ENCODE peak calls at places on chromosomes 13 and 19, in four cellular contexts. S is neural progenitor cell, T is MCF 10A, K is tibial nerve. X is an unnamed sample.

GRCh38 chr13:57253551-57253950 is 86.6 kb downstream of the PRR20E start:
- DNase-seq in S (no peak), T (no peak), K (no peak), X (no peak)

GRCh38 chr13:100597253-100597652 is 8.7 kb upstream of the GGACT start:
- DNase-seq in S (no peak), T (no peak), K (no peak), X (no peak)

GRCh38 chr19:30087381-30088138 is 145.5 kb downstream of the URI1 start:
- DNase-seq in S (no peak), T (no peak), K (no peak), X (no peak)

GRCh38 chr13:80408270-80408669 is 67.3 kb upstream of the SPRY2 start:
- DNase-seq in S (no peak), T (no peak), K (no peak), X (no peak)

GRCh38 chr13:28582225-28582891 is 76.6 kb upstream of the POMP start:
- DNase-seq in S (no peak), T (no peak), K (no peak), X (no peak)

GRCh38 chr13:114080739-114081561 is 51.5 kb downstream of the RASA3 start:
- DNase-seq in S (no peak), T (no peak), K (peak), X (no peak)

GRCh38 chr19:33175886-33176669 is 18.1 kb upstream of the LRP3 start:
- DNase-seq in S (peak), T (no peak), K (no peak), X (no peak)

GRCh38 chr13:109672545-109672944 is 113.8 kb downstream of the IRS2 start:
- DNase-seq in S (peak), T (no peak), K (no peak), X (no peak)

GRCh38 chr13:106105153-106105552 is 430.3 kb downstream of the EFNB2 start:
- DNase-seq in S (no peak), T (peak), K (no peak), X (no peak)

GRCh38 chr19:1245884-1246816 is 2.2 kb upstream of the MIDN start:
- DNase-seq in S (peak), T (no peak), K (no peak), X (no peak)

GRCh38 chr13:49641810-49642291 is 13.5 kb downstream of the ARL11 start:
- DNase-seq in S (no peak), T (peak), K (peak), X (no peak)

GRCh38 chr13:99548448-99548847 is 47.2 kb downstream of the TM9SF2 start:
- DNase-seq in S (no peak), T (no peak), K (no peak), X (no peak)

GRCh38 chr19:6417713-6418561 is 6.7 kb downstream of the KHSRP start:
- DNase-seq in S (peak), T (peak), K (no peak), X (no peak)

GRCh38 chr13:113393572-113394503 is 29.9 kb upstream of the GRTP1 start:
- DNase-seq in S (peak), T (peak), K (peak), X (peak)

GRCh38 chr19:39671739-39672363 is 16.1 kb downstream of the LGALS16 start:
- DNase-seq in S (peak), T (peak), K (no peak), X (no peak)

GRCh38 chr13:52779028-52779612 is 39.5 kb upstream of the CNMD start:
- DNase-seq in S (peak), T (peak), K (no peak), X (no peak)

GRCh38 chr19:47433121-47433520 is 13.8 kb upstream of the MEIS3 start:
- DNase-seq in S (no peak), T (no peak), K (no peak), X (no peak)

GRCh38 chr13:93727301-93728141 is 500.9 kb downstream of the GPC6 start:
- DNase-seq in S (no peak), T (peak), K (no peak), X (no peak)

GRCh38 chr13:113152894-113153809 is 5.3 kb upstream of the PROZ start:
- DNase-seq in S (peak), T (no peak), K (peak), X (peak)

GRCh38 chr13:40315416-40316064 is 350.9 kb downstream of the FOXO1 start:
- DNase-seq in S (no peak), T (peak), K (no peak), X (no peak)

GRCh38 chr19:40398417-40399056 is 8.6 kb upstream of the HIPK4 start:
- DNase-seq in S (peak), T (no peak), K (no peak), X (no peak)

GRCh38 chr19:418761-419632 is 10.1 kb upstream of the C2CD4C start:
- DNase-seq in S (no peak), T (no peak), K (no peak), X (no peak)

GRCh38 chr19:1007399-1007745 is 7.2 kb downstream of the GRIN3B start:
- DNase-seq in S (no peak), T (no peak), K (no peak), X (no peak)

DNA sequence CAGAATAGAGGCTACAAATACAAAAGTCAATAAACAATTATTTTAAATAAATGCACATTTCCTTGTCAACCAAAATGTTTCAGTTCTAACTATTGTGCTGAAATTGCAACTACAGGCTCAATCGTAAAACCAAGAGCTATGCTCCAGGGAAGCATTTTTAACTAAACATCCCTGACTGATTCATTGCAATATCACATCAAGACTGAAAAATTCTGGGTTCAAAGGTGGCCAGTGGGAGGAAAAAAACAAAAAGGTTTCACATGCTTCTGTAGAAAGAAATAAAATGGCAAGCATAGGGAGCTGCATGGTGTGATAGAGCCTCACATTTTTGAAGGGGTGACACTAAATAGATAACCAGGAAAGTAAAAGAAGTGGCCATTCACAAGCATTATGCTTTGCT is 862.8 kb downstream of the PCDH9 start:
- DNase-seq in S (no peak), T (no peak), K (no peak), X (no peak)
- TF ChIP-seq CTCF in S (no peak), T (no peak), K (no peak), X (no peak)

GRCh38 chr13:46553886-46554855 is 1.2 kb downstream of the LRCH1 start:
- DNase-seq in S (peak), T (peak), K (peak), X (peak)
- TF ChIP-seq CTCF in S (peak), T (no peak), K (peak), X (no peak)

DNA sequence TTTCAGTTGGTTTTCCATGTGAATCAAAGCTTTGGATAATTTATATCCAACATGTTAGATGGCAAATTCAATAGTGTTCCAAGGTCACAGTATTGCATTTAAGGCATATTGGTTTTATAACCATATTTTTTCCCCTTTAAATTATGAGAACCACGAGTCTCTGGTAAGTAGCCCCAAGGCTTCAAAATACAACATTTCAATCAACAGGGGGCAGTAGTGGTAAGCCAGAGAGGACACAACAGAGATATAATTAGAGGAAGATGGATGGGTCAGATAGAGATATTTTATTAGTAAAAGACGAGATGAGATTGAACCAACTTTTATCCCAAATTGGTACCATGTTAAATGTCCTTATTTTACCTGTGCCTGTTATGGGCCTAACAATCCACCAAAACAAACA is 53.1 kb downstream of the KL start:
- DNase-seq in S (no peak), T (peak), K (no peak), X (no peak)
- TF ChIP-seq CTCF in S (peak), T (no peak), K (no peak), X (peak)

GRCh38 chr13:32079586-32079985 is 48.0 kb downstream of the FRY start:
- DNase-seq in S (no peak), T (no peak), K (no peak), X (no peak)
- TF ChIP-seq CTCF in S (no peak), T (no peak), K (no peak), X (no peak)

GRCh38 chr13:98224557-98224956 is 47.5 kb upstream of the RNF113B start:
- DNase-seq in S (no peak), T (no peak), K (no peak), X (no peak)
- TF ChIP-seq CTCF in S (no peak), T (no peak), K (no peak), X (no peak)

DNA sequence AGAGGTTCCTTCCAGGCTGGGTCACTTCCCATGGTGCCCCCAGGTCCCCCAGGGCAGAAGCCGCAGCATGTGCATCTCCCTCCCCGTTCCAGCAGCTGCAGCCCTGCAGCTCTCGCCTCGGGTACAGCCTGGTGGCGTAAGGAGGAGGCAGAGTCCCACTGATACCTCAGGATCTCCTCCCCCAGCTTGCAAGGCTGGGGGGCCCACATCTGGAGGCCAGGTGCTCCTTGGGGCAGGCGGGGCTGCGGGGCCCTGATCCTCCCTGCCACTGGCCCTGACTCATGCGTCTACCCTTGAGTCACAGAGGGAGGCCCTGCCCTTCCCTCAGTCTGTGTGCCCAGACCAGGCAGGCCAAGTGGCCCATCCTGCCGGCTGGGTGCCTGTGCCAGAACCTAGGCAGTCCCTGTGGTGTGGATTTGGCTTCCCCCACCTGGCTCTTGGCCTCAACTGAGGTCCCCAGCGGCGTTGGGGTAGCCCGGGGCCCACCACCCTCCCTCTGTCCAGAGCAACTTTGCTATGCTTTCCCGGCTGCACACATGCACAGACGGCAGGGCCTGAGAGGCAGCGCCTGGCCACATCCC is 12.8 kb downstream of the YIPF2 start:
- DNase-seq in S (no peak), T (peak), K (peak), X (no peak)
- TF ChIP-seq CTCF in S (no peak), T (no peak), K (no peak), X (peak)

DNA sequence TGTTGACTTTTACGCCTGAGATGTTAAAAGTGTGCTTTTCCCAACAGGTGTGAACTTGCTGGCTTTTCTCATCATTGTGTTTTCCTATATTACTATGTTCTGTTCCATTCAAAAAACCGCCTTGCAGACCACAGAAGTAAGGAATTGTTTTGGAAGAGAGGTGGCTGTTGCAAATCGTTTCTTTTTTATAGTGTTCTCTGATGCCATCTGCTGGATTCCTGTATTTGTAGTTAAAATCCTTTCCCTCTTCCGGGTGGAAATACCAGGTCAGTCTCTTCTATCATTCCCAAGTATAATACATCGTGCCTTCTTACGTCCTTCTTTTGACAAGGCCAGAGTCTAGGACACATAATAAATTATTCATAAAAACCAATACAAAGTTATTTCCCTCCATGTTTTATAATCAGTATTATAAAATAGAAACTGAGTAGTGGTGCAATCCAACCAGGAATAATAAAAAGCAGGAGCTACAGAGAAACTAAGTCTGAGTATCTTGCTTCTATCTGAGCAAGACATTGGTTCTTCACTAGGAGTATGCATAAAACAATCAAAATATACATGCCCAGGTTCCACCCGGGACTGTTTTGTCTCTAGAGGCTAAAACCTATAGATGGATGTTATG is 57.9 kb downstream of the RXFP2 start:
- DNase-seq in S (peak), T (peak), K (no peak), X (no peak)
- TF ChIP-seq CTCF in S (peak), T (peak), K (peak), X (peak)

DNA sequence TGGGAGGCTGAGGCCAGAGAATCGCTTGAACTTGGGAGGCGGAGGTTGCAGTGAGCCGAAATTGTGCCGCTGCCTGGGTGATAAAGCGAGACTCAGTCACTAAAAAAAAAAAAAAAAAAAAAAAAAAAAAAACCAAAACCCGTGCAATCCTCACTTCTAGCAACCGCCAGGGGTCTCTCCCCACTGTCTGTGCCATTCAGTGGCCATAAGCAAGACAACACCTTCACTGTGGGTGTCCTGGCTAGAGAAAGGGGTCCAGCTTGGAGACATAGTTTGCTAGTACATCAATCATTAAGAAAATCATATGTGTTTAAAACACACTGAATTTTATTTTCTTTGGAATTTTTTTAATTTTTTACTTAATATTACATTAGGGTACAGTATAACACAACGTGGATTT is 68.2 kb downstream of the RASL11A start:
- DNase-seq in S (peak), T (no peak), K (no peak), X (no peak)
- TF ChIP-seq CTCF in S (peak), T (no peak), K (no peak), X (no peak)

X was measured in osteocyte.